ENCODE peak calls at places on chromosomes 6 and 20, in five cellular contexts. L is cardiac fibroblast, B is body of pancreas, A is neural progenitor cell, X is progenitor cell of endocrine pancreas. T is an unnamed sample.

GRCh38 chr6:132401120-132401940 is at the start of gene MOXD1:
- DNase-seq in B (peak; percentile 59), L (peak; percentile 56), X (peak; percentile 61), A (peak; percentile 84), T (no peak)

GRCh38 chr20:51420111-51420510 is 122.4 kb downstream of the NFATC2 start:
- DNase-seq in X (no peak), L (no peak), B (no peak), A (no peak), T (no peak)

GRCh38 chr6:43052842-43053544 is 658 bp downstream of the CUL7 start:
- DNase-seq in X (no peak), L (peak; percentile 26), A (no peak), B (peak; percentile 56), T (no peak)

GRCh38 chr20:62203378-62204030 is 16.6 kb downstream of the HRH3 start:
- DNase-seq in L (peak; percentile 23), X (no peak), A (no peak), B (no peak), T (no peak)

GRCh38 chr6:48834706-48835105 is 628.3 kb downstream of the MMUT start:
- DNase-seq in A (no peak), L (peak; percentile 55), X (no peak), B (no peak), T (no peak)

GRCh38 chr6:84798257-84798656 is 33.9 kb upstream of the TBX18 start:
- DNase-seq in X (no peak), L (peak; percentile 77), A (no peak), B (no peak), T (no peak)

GRCh38 chr6:121940728-121941127 is 458.7 kb upstream of the HSF2 start:
- DNase-seq in X (no peak), A (no peak), B (no peak), L (no peak), T (no peak)

GRCh38 chr6:74075323-74075722 is 379.3 kb downstream of the CD109 start:
- DNase-seq in L (peak; percentile 63), B (peak; percentile 14), X (no peak), A (no peak), T (no peak)

GRCh38 chr6:152338335-152339125 is 298.6 kb downstream of the SYNE1 start:
- DNase-seq in L (peak; percentile 60), X (no peak), B (peak; percentile 67), A (peak; percentile 33), T (no peak)

GRCh38 chr6:169395080-169395805 is 141.6 kb upstream of the THBS2 start:
- DNase-seq in B (no peak), X (no peak), L (no peak), A (no peak), T (no peak)

GRCh38 chr6:118968416-118968815 is 33.5 kb upstream of the MCM9 start:
- DNase-seq in L (peak; percentile 56), B (no peak), A (peak; percentile 44), X (no peak), T (no peak)

DNA sequence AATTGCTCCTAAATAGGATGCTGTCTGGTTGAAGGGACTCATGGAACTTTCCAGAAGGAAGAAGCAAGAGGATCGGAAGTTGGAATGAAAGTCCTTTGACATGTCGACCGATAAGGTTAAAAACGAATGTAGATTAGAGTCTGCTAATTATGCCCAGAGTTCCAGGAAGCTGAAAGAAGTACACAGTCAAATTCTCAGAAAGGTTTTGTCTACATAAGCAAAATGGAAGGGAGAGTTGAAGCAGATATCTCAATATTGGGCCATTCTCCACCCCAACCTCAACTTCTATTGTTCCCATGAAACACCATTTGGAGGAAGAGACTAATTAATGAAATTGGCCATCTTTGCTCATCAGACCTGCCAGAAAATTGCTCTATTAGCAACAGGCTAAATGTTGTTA is 64.0 kb downstream of the CAP2 start:
- DNase-seq in A (no peak), B (no peak), X (no peak), L (no peak), T (no peak)
- TF ChIP-seq CTCF in A (no peak), B (no peak), X (no peak), L (no peak), T (no peak)

GRCh38 chr20:3492669-3493068 is 21.9 kb downstream of the ATRN start:
- DNase-seq in B (no peak), A (no peak), X (no peak), L (no peak), T (no peak)

GRCh38 chr20:3494218-3494617 is 23.4 kb downstream of the ATRN start:
- DNase-seq in B (no peak), L (no peak), A (no peak), X (no peak), T (no peak)
- TF ChIP-seq CTCF in B (no peak), L (no peak), A (no peak), X (no peak), T (no peak)

GRCh38 chr6:31900917-31901414 is 920 bp downstream of the ZBTB12 start:
- DNase-seq in B (peak; percentile 45), A (peak; percentile 29), L (no peak), X (no peak), T (no peak)

GRCh38 chr6:31901415-31901952 is 402 bp downstream of the ZBTB12 start:
- DNase-seq in X (peak; percentile 34), L (peak; percentile 59), B (peak; percentile 70), A (peak; percentile 68), T (peak; percentile 48)

GRCh38 chr6:31903957-31904356 is 2.1 kb upstream of the ZBTB12 start:
- DNase-seq in X (no peak), A (no peak), L (peak; percentile 61), B (no peak), T (no peak)

GRCh38 chr6:31899882-31900722 is 1.8 kb downstream of the ZBTB12 start:
- DNase-seq in B (no peak), A (no peak), L (no peak), X (no peak), T (no peak)

DNA sequence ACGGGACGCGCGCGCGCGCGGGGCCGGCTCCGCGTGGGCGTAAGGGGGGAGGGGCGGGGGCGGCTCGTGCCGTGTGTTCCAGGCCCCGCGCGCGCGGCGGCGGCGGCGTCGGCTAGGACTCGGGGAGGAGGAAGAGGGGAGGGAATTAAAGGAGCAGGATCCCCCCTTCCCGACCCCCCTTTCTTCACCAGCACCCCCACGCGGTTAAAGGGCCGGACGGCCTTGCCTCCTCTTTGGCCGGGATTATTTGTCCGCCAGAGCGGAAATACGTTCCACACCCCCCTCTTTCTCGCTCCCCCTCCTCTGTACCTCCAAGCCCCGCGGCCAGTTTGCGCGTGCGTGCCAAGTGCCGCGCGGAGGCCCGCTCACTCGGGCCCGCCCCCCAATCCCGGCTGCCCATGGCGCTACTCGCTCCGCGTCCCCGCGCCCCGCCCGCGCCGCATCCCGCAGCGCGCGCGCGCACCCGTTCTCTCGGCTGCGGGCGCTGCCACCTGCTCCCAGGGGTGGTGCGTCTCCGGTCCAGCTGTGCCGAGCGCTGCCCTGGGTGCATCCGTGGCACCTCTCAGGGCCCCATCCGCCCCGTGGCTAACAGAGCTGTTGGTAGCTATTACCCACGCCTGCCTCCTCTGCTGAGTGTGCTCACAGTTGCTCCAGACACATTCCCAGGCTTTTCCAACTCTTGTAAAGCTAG is at the start of gene ZBTB12:
- DNase-seq in L (peak; percentile 97), A (peak; percentile 99), B (peak; percentile 95), X (peak; percentile 95), T (peak; percentile 92)
- TF ChIP-seq CTCF in L (no peak), A (no peak), B (no peak), X (no peak), T (peak; percentile 21)

GRCh38 chr6:107132330-107132954 is 17.1 kb upstream of the BEND3 start:
- DNase-seq in X (no peak), B (peak; percentile 59), A (peak; percentile 37), L (peak; percentile 56), T (no peak)
- TF ChIP-seq CTCF in X (peak; percentile 71), B (no peak), A (peak; percentile 63), L (peak; percentile 38), T (peak; percentile 32)

DNA sequence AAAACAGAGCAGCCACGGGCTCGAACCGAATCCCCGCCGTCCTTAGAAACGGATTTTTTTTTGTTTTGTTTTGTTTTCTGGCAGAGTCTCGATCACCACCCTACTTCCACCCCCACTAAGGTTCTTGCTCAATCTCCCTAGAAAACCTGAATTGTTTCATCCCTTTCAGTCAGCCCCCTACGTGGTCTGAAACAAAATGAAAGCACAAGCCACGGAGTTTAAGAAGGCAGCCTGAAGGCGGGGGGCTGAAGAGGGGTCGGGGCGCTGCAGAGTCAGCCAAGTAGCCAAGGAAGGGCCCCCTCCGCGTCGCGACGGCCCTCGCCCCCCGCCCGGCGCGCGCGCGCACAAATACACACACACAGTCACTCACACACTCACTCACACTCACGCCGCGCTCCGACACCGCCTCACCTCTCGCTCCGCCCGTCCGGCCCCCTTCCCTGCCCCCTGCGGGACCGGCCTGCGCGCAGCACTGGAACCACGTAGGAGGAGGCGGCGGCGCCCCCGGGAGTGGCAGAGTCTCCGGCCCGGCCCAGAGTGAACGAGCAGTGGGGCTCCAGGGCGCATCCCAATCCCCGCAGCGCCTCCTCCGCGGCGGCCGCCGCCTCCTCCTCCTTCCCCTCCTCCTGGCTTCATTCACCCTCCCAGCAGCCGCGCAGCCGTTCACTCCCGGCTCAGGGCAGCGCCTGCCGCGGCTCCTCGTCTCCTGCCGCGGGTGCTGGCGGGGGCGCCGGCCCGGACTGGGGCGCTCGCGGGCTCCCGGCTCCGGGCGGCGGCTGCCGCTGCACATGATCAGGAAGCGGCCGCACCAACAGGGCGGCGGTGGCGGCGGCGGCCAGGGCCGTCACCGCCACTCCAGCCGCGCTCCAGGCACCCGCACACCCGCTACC is 1.4 kb downstream of the ATXN1 start:
- DNase-seq in A (peak; percentile 84), L (peak; percentile 97), B (peak; percentile 90), X (peak; percentile 75), T (peak; percentile 90)
- TF ChIP-seq CTCF in A (peak; percentile 4), L (no peak), B (no peak), X (peak; percentile 19), T (peak; percentile 27)

GRCh38 chr6:44525761-44526351 is 138.3 kb downstream of the CDC5L start:
- DNase-seq in L (no peak), X (no peak), A (no peak), B (no peak), T (no peak)

GRCh38 chr6:44529506-44529905 is 142.0 kb downstream of the CDC5L start:
- DNase-seq in B (no peak), X (no peak), L (no peak), A (no peak), T (no peak)

GRCh38 chr6:44527961-44528644 is 140.6 kb downstream of the CDC5L start:
- DNase-seq in B (no peak), X (no peak), L (no peak), A (no peak), T (no peak)

GRCh38 chr6:44528716-44529115 is 141.2 kb downstream of the CDC5L start:
- DNase-seq in A (no peak), B (no peak), X (no peak), L (no peak), T (no peak)

DNA sequence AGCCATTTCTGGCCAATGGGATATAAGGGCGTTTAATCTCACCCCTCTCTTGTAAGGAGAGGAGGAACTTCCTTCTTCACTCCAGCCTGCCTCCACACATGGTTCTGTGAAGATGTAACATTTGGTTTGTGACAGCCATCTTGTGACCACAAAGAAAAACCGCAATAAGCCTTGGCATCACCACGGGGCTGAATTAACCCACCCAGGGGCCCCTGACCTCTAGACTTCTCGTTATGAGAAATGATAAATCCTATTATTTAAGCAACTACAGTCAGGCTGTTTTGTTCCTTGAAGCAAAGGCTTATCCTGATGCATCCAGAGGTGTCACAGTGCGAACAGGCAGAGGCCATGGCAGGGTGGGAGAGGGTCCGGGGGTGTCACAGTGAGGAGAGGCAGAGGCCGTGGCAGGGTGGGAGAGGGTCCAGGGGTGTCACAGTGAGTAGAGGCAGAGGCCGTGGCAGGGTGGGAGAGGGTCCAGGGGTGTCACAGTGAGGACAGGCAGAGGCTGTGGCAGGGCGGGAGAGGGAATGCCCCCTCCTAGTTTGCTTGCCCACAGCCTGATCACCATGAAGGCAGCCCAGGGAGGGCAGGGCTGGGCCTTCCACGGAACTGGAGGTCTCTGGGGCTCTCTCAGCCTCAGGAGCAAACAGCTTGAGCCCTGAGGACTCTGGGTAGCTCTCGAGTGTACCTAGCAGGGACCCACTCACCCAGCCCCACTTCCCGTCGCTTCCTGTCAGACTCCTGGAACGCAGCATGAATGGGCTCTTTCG is 139.9 kb downstream of the CDC5L start:
- DNase-seq in A (no peak), B (no peak), L (no peak), X (no peak), T (no peak)
- TF ChIP-seq CTCF in A (no peak), B (no peak), L (no peak), X (no peak), T (no peak)

T was measured in prostate gland.